ENCODE peak calls at places on chromosome 2, in ten cellular contexts. One of them, this sample, is unnamed.

GRCh38 chr2:101307950-101308431 is 510 bp downstream of the RNF149 start:
- DNase-seq in RWPE1: peak; percentile 20
- DNase-seq in GM23338: peak; percentile 45
- DNase-seq in germinal center: peak; percentile 49
- DNase-seq in occipital lobe: no peak
- DNase-seq in A172: no peak
- DNase-seq in Caki2: no peak
- DNase-seq in COR-L47: no peak
- DNase-seq in NT2/D1: no peak
- DNase-seq in neural progenitor cell: peak; percentile 54
- DNase-seq in this sample: no peak

GRCh38 chr2:222864296-222864695 is 3.5 kb downstream of the ACSL3 start:
- DNase-seq in RWPE1: no peak
- DNase-seq in GM23338: peak; percentile 83
- DNase-seq in germinal center: no peak
- DNase-seq in occipital lobe: no peak
- DNase-seq in A172: peak; percentile 63
- DNase-seq in Caki2: peak; percentile 15
- DNase-seq in COR-L47: no peak
- DNase-seq in NT2/D1: peak; percentile 43
- DNase-seq in neural progenitor cell: peak; percentile 42
- DNase-seq in this sample: no peak

GRCh38 chr2:161414385-161415040 is 1.6 kb upstream of the TBR1 start:
- DNase-seq in RWPE1: peak; percentile 25
- DNase-seq in GM23338: peak; percentile 77
- DNase-seq in germinal center: no peak
- DNase-seq in occipital lobe: peak; percentile 27
- DNase-seq in A172: peak; percentile 30
- DNase-seq in Caki2: peak; percentile 30
- DNase-seq in COR-L47: no peak
- DNase-seq in NT2/D1: peak; percentile 57
- DNase-seq in neural progenitor cell: peak; percentile 84
- DNase-seq in this sample: no peak

GRCh38 chr2:61793389-61793836 is 60.4 kb downstream of the FAM161A start:
- DNase-seq in RWPE1: peak; percentile 47
- DNase-seq in GM23338: peak; percentile 95
- DNase-seq in germinal center: peak; percentile 86
- DNase-seq in occipital lobe: peak; percentile 22
- DNase-seq in A172: peak; percentile 43
- DNase-seq in Caki2: peak; percentile 25
- DNase-seq in COR-L47: no peak
- DNase-seq in NT2/D1: peak; percentile 70
- DNase-seq in neural progenitor cell: peak; percentile 85
- DNase-seq in this sample: no peak

GRCh38 chr2:222038086-222038802 is 260.6 kb downstream of the PAX3 start:
- DNase-seq in RWPE1: peak; percentile 20
- DNase-seq in GM23338: peak; percentile 52
- DNase-seq in germinal center: no peak
- DNase-seq in occipital lobe: no peak
- DNase-seq in A172: peak; percentile 11
- DNase-seq in Caki2: peak; percentile 4
- DNase-seq in COR-L47: peak; percentile 17
- DNase-seq in NT2/D1: no peak
- DNase-seq in neural progenitor cell: no peak
- DNase-seq in this sample: no peak

GRCh38 chr2:15619938-15620337 is 28.3 kb downstream of the DDX1 start:
- DNase-seq in RWPE1: no peak
- DNase-seq in GM23338: no peak
- DNase-seq in germinal center: no peak
- DNase-seq in occipital lobe: no peak
- DNase-seq in A172: no peak
- DNase-seq in Caki2: no peak
- DNase-seq in COR-L47: no peak
- DNase-seq in NT2/D1: no peak
- DNase-seq in neural progenitor cell: no peak
- DNase-seq in this sample: no peak

GRCh38 chr2:29405707-29406106 is 290.5 kb downstream of the CLIP4 start:
- DNase-seq in RWPE1: no peak
- DNase-seq in GM23338: no peak
- DNase-seq in germinal center: no peak
- DNase-seq in occipital lobe: no peak
- DNase-seq in A172: no peak
- DNase-seq in Caki2: no peak
- DNase-seq in COR-L47: no peak
- DNase-seq in NT2/D1: no peak
- DNase-seq in neural progenitor cell: no peak
- DNase-seq in this sample: no peak

GRCh38 chr2:192500550-192501200 is 305.9 kb upstream of the TMEFF2 start:
- DNase-seq in RWPE1: peak; percentile 64
- DNase-seq in GM23338: no peak
- DNase-seq in germinal center: no peak
- DNase-seq in occipital lobe: peak; percentile 8
- DNase-seq in A172: peak; percentile 71
- DNase-seq in Caki2: peak; percentile 75
- DNase-seq in COR-L47: no peak
- DNase-seq in NT2/D1: no peak
- DNase-seq in neural progenitor cell: no peak
- DNase-seq in this sample: no peak

GRCh38 chr2:192886636-192887035 is 691.9 kb upstream of the TMEFF2 start:
- DNase-seq in RWPE1: peak; percentile 2
- DNase-seq in GM23338: no peak
- DNase-seq in germinal center: no peak
- DNase-seq in occipital lobe: no peak
- DNase-seq in A172: no peak
- DNase-seq in Caki2: peak; percentile 4
- DNase-seq in COR-L47: no peak
- DNase-seq in NT2/D1: no peak
- DNase-seq in neural progenitor cell: no peak
- DNase-seq in this sample: no peak

GRCh38 chr2:44358498-44358897 is 2.8 kb downstream of the PREPL start:
- DNase-seq in RWPE1: peak; percentile 7
- DNase-seq in GM23338: no peak
- DNase-seq in germinal center: no peak
- DNase-seq in occipital lobe: no peak
- DNase-seq in A172: peak; percentile 67
- DNase-seq in Caki2: peak; percentile 55
- DNase-seq in COR-L47: peak; percentile 64
- DNase-seq in NT2/D1: no peak
- DNase-seq in neural progenitor cell: no peak
- DNase-seq in this sample: no peak

GRCh38 chr2:216632952-216633615 is at the start of gene IGFBP2:
- DNase-seq in RWPE1: no peak
- DNase-seq in GM23338: peak; percentile 95
- DNase-seq in germinal center: peak; percentile 32
- DNase-seq in occipital lobe: no peak
- DNase-seq in A172: no peak
- DNase-seq in Caki2: peak; percentile 61
- DNase-seq in COR-L47: peak; percentile 49
- DNase-seq in NT2/D1: no peak
- DNase-seq in neural progenitor cell: peak; percentile 95
- DNase-seq in this sample: no peak

GRCh38 chr2:177242136-177242987 is 22.2 kb downstream of the NFE2L2 start:
- DNase-seq in RWPE1: peak; percentile 91
- DNase-seq in GM23338: no peak
- DNase-seq in germinal center: no peak
- DNase-seq in occipital lobe: no peak
- DNase-seq in A172: peak; percentile 90
- DNase-seq in Caki2: peak; percentile 79
- DNase-seq in COR-L47: peak; percentile 10
- DNase-seq in NT2/D1: no peak
- DNase-seq in neural progenitor cell: no peak
- DNase-seq in this sample: no peak

GRCh38 chr2:119702203-119702917 is 23.4 kb downstream of the TMEM177 start:
- DNase-seq in RWPE1: no peak
- DNase-seq in GM23338: no peak
- DNase-seq in germinal center: no peak
- DNase-seq in occipital lobe: no peak
- DNase-seq in A172: no peak
- DNase-seq in Caki2: no peak
- DNase-seq in COR-L47: no peak
- DNase-seq in NT2/D1: no peak
- DNase-seq in neural progenitor cell: no peak
- DNase-seq in this sample: no peak